ENCODE peak calls at places on chromosomes 4 and X, in six cellular contexts. N, Y, T, P, R and H are unnamed samples. For H3K27me3 and H3K4me1, the result is how much of the 10 kb centered on the place peaks cover.

GRCh38 chr4:154622598-154622997 is 10.1 kb upstream of the FGG start:
- DNase-seq in T (peak), R (peak), P (peak), Y (peak), N (peak), H (no peak)

GRCh38 chr4:186727977-186728519 is 4.4 kb upstream of the FAT1 start:
- DNase-seq in N (no peak), Y (peak), R (no peak), T (no peak), P (no peak), H (no peak)

GRCh38 chrX:47807548-47807947 is 29.2 kb upstream of the ZNF81 start:
- DNase-seq in R (no peak), T (no peak), P (no peak), Y (no peak), N (no peak), H (no peak)

GRCh38 chrX:100687546-100687945 is 43.5 kb downstream of the SRPX2 start:
- DNase-seq in N (no peak), R (no peak), T (no peak), Y (no peak), P (no peak), H (no peak)

GRCh38 chr4:25500626-25501318 is 123.7 kb downstream of the ANAPC4 start:
- DNase-seq in R (no peak), P (no peak), N (no peak), T (no peak), Y (peak), H (no peak)

GRCh38 chr4:109562457-109563237 is 2.6 kb downstream of the MCUB start:
- DNase-seq in Y (no peak), N (no peak), R (no peak), P (no peak), T (no peak), H (no peak)

GRCh38 chr4:85416094-85416493 is 58.9 kb upstream of the ARHGAP24 start:
- DNase-seq in Y (no peak), R (no peak), N (no peak), P (no peak), T (no peak), H (no peak)

GRCh38 chr4:125572601-125573000 is 257.8 kb downstream of the FAT4 start:
- DNase-seq in P (no peak), R (no peak), N (no peak), Y (no peak), T (no peak), H (no peak)

GRCh38 chr4:76867880-76868655 is 29.9 kb downstream of the SOWAHB start:
- DNase-seq in T (no peak), R (no peak), N (peak), Y (no peak), P (no peak), H (no peak)

GRCh38 chrX:97310373-97310772 is 426.7 kb downstream of the RPA4 start:
- DNase-seq in Y (peak), P (no peak), R (no peak), N (no peak), T (no peak), H (no peak)

GRCh38 chrX:1452497-1453389 is at the start of gene ASMTL:
- DNase-seq in P (peak), R (peak), Y (peak), T (peak), N (peak), H (peak)

GRCh38 chrX:19889582-19890342 is 2.4 kb upstream of the SH3KBP1 start:
- DNase-seq in T (no peak), Y (peak), P (peak), N (peak), R (peak), H (no peak)

GRCh38 chr4:139084425-139085093 is 69.0 kb downstream of the NOCT start:
- DNase-seq in P (peak), R (no peak), T (no peak), Y (no peak), N (no peak), H (no peak)

GRCh38 chrX:38426785-38427184 is 74.4 kb downstream of the OTC start:
- DNase-seq in R (no peak), P (no peak), Y (peak), N (no peak), T (no peak), H (no peak)

GRCh38 chr4:2806392-2807355 is 13.8 kb downstream of the SH3BP2 start:
- DNase-seq in T (peak), R (no peak), Y (peak), N (no peak), P (no peak), H (peak)

GRCh38 chr4:73631565-73632226 is 11.5 kb upstream of the RASSF6 start:
- DNase-seq in P (no peak), T (peak), R (no peak), Y (no peak), N (peak), H (no peak)

GRCh38 chr4:722181-722725 is 16.6 kb downstream of the PCGF3 start:
- DNase-seq in Y (no peak), N (no peak), T (no peak), P (no peak), R (no peak), H (peak)

GRCh38 chr4:38512840-38513239 is 151.2 kb upstream of the KLF3 start:
- DNase-seq in T (no peak), P (no peak), N (no peak), R (no peak), Y (no peak), H (no peak)

GRCh38 chr4:111546881-111547280 is 598.4 kb upstream of the FAM241A start:
- DNase-seq in Y (no peak), N (no peak), R (no peak), T (no peak), P (no peak), H (no peak)

GRCh38 chrX:107025538-107025937 is 25.5 kb upstream of the MORC4 start:
- DNase-seq in R (no peak), N (peak), T (no peak), Y (peak), P (peak), H (no peak)

GRCh38 chrX:20007962-20008633 is 17.2 kb upstream of the BCLAF3 start:
- DNase-seq in P (no peak), T (no peak), R (no peak), Y (no peak), N (peak), H (no peak)

GRCh38 chr4:113289736-113290135 is 240.3 kb downstream of the ANK2 start:
- DNase-seq in R (no peak), P (no peak), N (no peak), T (no peak), Y (peak), H (no peak)

GRCh38 chr4:60128916-60129315 is 1071.2 kb upstream of the ADGRL3 start:
- DNase-seq in R (no peak), P (no peak), Y (no peak), T (no peak), N (no peak), H (no peak)

GRCh38 chrX:46461653-46462191 is 83.5 kb downstream of the ZNF674 start:
- DNase-seq in P (no peak), T (no peak), N (peak), Y (no peak), R (no peak), H (no peak)

GRCh38 chrX:68823413-68824151 is 5.2 kb upstream of the EFNB1 start:
- DNase-seq in P (no peak), R (no peak), Y (no peak), T (no peak), N (no peak), H (no peak)

GRCh38 chrX:68821616-68822015 is 7.2 kb upstream of the EFNB1 start:
- DNase-seq in Y (no peak), R (no peak), T (no peak), P (no peak), N (no peak), H (no peak)

GRCh38 chrX:68824152-68824433 is 4.7 kb upstream of the EFNB1 start:
- DNase-seq in T (no peak), R (no peak), Y (no peak), P (no peak), N (no peak), H (no peak)

GRCh38 chrX:68824565-68825125 is 4.2 kb upstream of the EFNB1 start:
- DNase-seq in Y (no peak), T (no peak), N (no peak), R (no peak), P (no peak), H (no peak)

DNA sequence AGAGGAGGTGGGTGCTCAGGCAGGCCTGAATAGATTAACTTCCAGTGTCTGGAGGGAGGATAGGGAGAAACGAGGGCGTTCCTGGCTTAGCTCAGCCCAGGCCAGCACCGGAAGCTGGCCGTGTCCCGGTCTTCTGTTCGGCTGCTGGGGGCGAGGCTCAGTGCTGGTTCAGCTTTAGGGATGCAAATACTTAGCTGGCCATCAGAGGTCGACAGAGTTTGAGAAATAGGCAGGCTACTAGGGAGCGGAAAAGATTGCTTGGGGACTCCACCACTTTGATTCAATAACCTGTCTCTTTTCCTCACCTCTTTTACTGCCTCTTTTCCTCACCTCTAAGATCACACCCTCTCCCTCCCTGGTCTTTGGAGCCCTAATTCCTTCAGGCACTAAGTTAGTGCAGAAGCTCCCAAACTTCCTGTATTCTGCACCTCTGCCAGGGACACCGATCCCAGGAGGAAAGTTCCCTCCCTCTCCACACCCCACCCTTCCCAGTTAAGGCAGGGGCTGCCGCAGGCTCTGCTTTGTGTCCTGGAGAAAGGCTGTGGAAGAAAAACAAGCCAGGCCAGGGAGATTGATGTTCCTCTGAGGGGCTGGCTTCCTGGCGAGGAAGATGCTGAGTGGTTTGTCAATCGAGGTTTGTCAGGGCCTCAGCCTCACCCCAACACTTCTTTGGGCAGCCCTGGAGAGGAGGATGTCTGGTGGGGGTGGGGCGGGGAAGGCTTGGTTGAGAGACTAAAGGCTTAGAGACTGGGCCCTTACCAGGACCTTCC is 6.0 kb upstream of the EFNB1 start:
- DNase-seq in P (peak), Y (peak), T (no peak), R (no peak), N (peak), H (peak)
- H3K27me3 ChIP-seq in P (under half), Y (under half), T (under half), R (under half), N (under half), H (under half)

GRCh38 chr4:177320721-177321120 is 11.0 kb downstream of the NEIL3 start:
- DNase-seq in P (no peak), T (no peak), Y (no peak), N (no peak), R (no peak), H (no peak)
- H3K4me1 ChIP-seq in P (under half), T (under half), Y (under half), N (under half), R (under half), H (under half)

GRCh38 chr4:7395635-7396034 is 39.1 kb downstream of the PSAPL1 start:
- DNase-seq in N (no peak), R (no peak), P (no peak), Y (no peak), T (no peak), H (no peak)
- H3K27me3 ChIP-seq in N (half or more), R (under half), P (half or more), Y (under half), T (under half), H (under half)

DNA sequence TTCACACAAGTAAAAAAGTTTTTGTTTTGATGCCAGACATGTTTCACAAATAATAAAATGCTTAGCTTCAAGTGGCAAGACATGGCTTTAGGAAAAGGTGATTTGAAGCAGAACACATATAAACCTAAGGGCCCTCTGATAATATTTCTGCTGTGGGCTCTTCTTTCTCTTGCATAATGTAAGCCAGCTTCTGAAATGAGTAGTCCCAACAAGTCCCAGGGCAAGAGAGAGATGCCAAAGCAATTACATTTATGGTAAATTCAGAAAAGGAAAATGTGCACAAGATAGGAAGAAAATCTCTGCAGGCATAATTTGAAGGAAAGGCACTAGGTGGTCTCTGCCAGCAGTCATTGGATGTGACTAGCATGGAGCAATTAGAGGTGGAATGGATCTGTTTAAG is 170.8 kb upstream of the GALNT7 start:
- DNase-seq in Y (no peak), P (no peak), N (no peak), R (no peak), T (no peak), H (no peak)
- H3K4me1 ChIP-seq in Y (under half), P (under half), N (under half), R (under half), T (under half), H (under half)

DNA sequence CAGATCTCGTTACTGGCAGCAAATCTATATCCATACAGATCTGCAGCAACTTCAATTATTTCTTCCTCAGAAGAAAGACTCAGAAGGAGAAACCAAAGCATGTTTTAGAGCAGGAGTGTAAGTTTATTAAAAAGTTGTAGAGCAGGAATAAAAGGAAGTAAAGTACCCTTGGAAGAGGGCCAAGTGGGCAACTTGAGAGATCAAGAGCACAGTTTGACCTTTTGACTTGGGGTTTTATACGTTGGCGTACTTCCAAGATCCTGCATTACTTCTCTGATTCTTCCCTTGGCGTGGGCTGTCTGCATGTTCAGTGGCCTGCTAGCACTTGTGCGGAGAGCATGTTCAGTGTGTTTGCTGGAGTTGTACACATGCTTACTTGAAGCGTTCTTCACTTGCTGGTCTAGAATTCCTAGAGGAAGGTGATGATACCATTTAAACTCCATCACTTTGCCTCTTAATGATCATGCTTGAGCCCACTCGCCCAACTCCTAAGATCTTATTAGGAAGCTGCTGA is 1114.7 kb upstream of the PABPC4L start:
- DNase-seq in P (no peak), T (no peak), R (no peak), N (no peak), Y (no peak), H (no peak)
- H3K27me3 ChIP-seq in P (under half), T (under half), R (under half), N (under half), Y (under half), H (under half)

GRCh38 chr4:118994030-118994429 is 105.4 kb downstream of the SYNPO2 start:
- DNase-seq in N (no peak), R (no peak), Y (no peak), P (no peak), T (no peak), H (no peak)
- H3K4me1 ChIP-seq in N (under half), R (under half), Y (under half), P (under half), T (under half), H (under half)

GRCh38 chr4:8864912-8865680 is 6.5 kb downstream of the HMX1 start:
- DNase-seq in R (no peak), T (no peak), P (no peak), N (no peak), Y (no peak), H (no peak)
- H3K27me3 ChIP-seq in R (under half), T (half or more), P (half or more), N (half or more), Y (half or more), H (under half)